ENCODE peak calls at places on chromosomes 2 and 18, in ten cellular contexts. One of them, this sample, is unnamed.

GRCh38 chr2:110770308-110770695 is 37.9 kb downstream of the ACOXL start:
- DNase-seq in left ventricle myocardium inferior: peak; percentile 44
- DNase-seq in IMR-90: no peak
- DNase-seq in lower lobe of right lung: no peak
- DNase-seq in psoas muscle: no peak
- DNase-seq in dorsolateral prefrontal cortex: no peak
- DNase-seq in stomach: no peak
- DNase-seq in OCI-LY7: no peak
- DNase-seq in brain microvascular endothelial cell: no peak
- DNase-seq in body of pancreas: no peak
- DNase-seq in this sample: peak; percentile 49

GRCh38 chr2:5453648-5454390 is 238.4 kb upstream of the SOX11 start:
- DNase-seq in left ventricle myocardium inferior: no peak
- DNase-seq in IMR-90: peak; percentile 31
- DNase-seq in lower lobe of right lung: no peak
- DNase-seq in psoas muscle: no peak
- DNase-seq in dorsolateral prefrontal cortex: no peak
- DNase-seq in stomach: no peak
- DNase-seq in OCI-LY7: no peak
- DNase-seq in brain microvascular endothelial cell: peak; percentile 80
- DNase-seq in body of pancreas: no peak
- DNase-seq in this sample: no peak

GRCh38 chr2:178681081-178681480 is 126.1 kb downstream of the TTN start:
- DNase-seq in left ventricle myocardium inferior: no peak
- DNase-seq in IMR-90: no peak
- DNase-seq in lower lobe of right lung: no peak
- DNase-seq in psoas muscle: no peak
- DNase-seq in dorsolateral prefrontal cortex: no peak
- DNase-seq in stomach: no peak
- DNase-seq in OCI-LY7: no peak
- DNase-seq in brain microvascular endothelial cell: no peak
- DNase-seq in body of pancreas: no peak
- DNase-seq in this sample: no peak

GRCh38 chr2:15939854-15940660 is at the start of gene MYCN:
- DNase-seq in left ventricle myocardium inferior: peak; percentile 43
- DNase-seq in IMR-90: no peak
- DNase-seq in lower lobe of right lung: no peak
- DNase-seq in psoas muscle: peak; percentile 58
- DNase-seq in dorsolateral prefrontal cortex: peak; percentile 80
- DNase-seq in stomach: peak; percentile 69
- DNase-seq in OCI-LY7: peak; percentile 15
- DNase-seq in brain microvascular endothelial cell: peak; percentile 11
- DNase-seq in body of pancreas: no peak
- DNase-seq in this sample: peak; percentile 27

GRCh38 chr2:113850687-113851086 is 39.2 kb upstream of the ACTR3 start:
- DNase-seq in left ventricle myocardium inferior: no peak
- DNase-seq in IMR-90: no peak
- DNase-seq in lower lobe of right lung: no peak
- DNase-seq in psoas muscle: no peak
- DNase-seq in dorsolateral prefrontal cortex: no peak
- DNase-seq in stomach: no peak
- DNase-seq in OCI-LY7: no peak
- DNase-seq in brain microvascular endothelial cell: no peak
- DNase-seq in body of pancreas: no peak
- DNase-seq in this sample: no peak

GRCh38 chr2:136328396-136328795 is 210.4 kb upstream of the CXCR4 start:
- DNase-seq in left ventricle myocardium inferior: no peak
- DNase-seq in IMR-90: no peak
- DNase-seq in lower lobe of right lung: no peak
- DNase-seq in psoas muscle: no peak
- DNase-seq in dorsolateral prefrontal cortex: no peak
- DNase-seq in stomach: no peak
- DNase-seq in OCI-LY7: no peak
- DNase-seq in brain microvascular endothelial cell: no peak
- DNase-seq in body of pancreas: no peak
- DNase-seq in this sample: no peak

GRCh38 chr2:9360701-9361100 is 62.6 kb downstream of the ITGB1BP1 start:
- DNase-seq in left ventricle myocardium inferior: no peak
- DNase-seq in IMR-90: no peak
- DNase-seq in lower lobe of right lung: no peak
- DNase-seq in psoas muscle: no peak
- DNase-seq in dorsolateral prefrontal cortex: no peak
- DNase-seq in stomach: no peak
- DNase-seq in OCI-LY7: no peak
- DNase-seq in brain microvascular endothelial cell: no peak
- DNase-seq in body of pancreas: no peak
- DNase-seq in this sample: no peak

GRCh38 chr18:57427429-57428181 is 7.6 kb upstream of the ONECUT2 start:
- DNase-seq in left ventricle myocardium inferior: no peak
- DNase-seq in IMR-90: no peak
- DNase-seq in lower lobe of right lung: no peak
- DNase-seq in psoas muscle: no peak
- DNase-seq in dorsolateral prefrontal cortex: no peak
- DNase-seq in stomach: no peak
- DNase-seq in OCI-LY7: no peak
- DNase-seq in brain microvascular endothelial cell: no peak
- DNase-seq in body of pancreas: no peak
- DNase-seq in this sample: no peak

GRCh38 chr18:62964432-62964831 is 249.1 kb downstream of the PHLPP1 start:
- DNase-seq in left ventricle myocardium inferior: no peak
- DNase-seq in IMR-90: no peak
- DNase-seq in lower lobe of right lung: no peak
- DNase-seq in psoas muscle: no peak
- DNase-seq in dorsolateral prefrontal cortex: no peak
- DNase-seq in stomach: no peak
- DNase-seq in OCI-LY7: no peak
- DNase-seq in brain microvascular endothelial cell: no peak
- DNase-seq in body of pancreas: no peak
- DNase-seq in this sample: no peak

GRCh38 chr2:102886216-102886893 is 124.5 kb downstream of the TMEM182 start:
- DNase-seq in left ventricle myocardium inferior: no peak
- DNase-seq in IMR-90: no peak
- DNase-seq in lower lobe of right lung: no peak
- DNase-seq in psoas muscle: no peak
- DNase-seq in dorsolateral prefrontal cortex: no peak
- DNase-seq in stomach: no peak
- DNase-seq in OCI-LY7: no peak
- DNase-seq in brain microvascular endothelial cell: no peak
- DNase-seq in body of pancreas: no peak
- DNase-seq in this sample: no peak

GRCh38 chr2:26649992-26650712 is 9.0 kb upstream of the CIB4 start:
- DNase-seq in left ventricle myocardium inferior: no peak
- DNase-seq in IMR-90: no peak
- DNase-seq in lower lobe of right lung: no peak
- DNase-seq in psoas muscle: no peak
- DNase-seq in dorsolateral prefrontal cortex: no peak
- DNase-seq in stomach: peak; percentile 13
- DNase-seq in OCI-LY7: no peak
- DNase-seq in brain microvascular endothelial cell: no peak
- DNase-seq in body of pancreas: no peak
- DNase-seq in this sample: no peak

GRCh38 chr2:112032615-112033457 is 22.2 kb upstream of the TMEM87B start:
- DNase-seq in left ventricle myocardium inferior: no peak
- DNase-seq in IMR-90: peak; percentile 71
- DNase-seq in lower lobe of right lung: no peak
- DNase-seq in psoas muscle: no peak
- DNase-seq in dorsolateral prefrontal cortex: no peak
- DNase-seq in stomach: peak; percentile 45
- DNase-seq in OCI-LY7: no peak
- DNase-seq in brain microvascular endothelial cell: peak; percentile 73
- DNase-seq in body of pancreas: peak; percentile 37
- DNase-seq in this sample: peak; percentile 41

GRCh38 chr2:186530314-186530713 is 44.3 kb downstream of the ZC3H15 start:
- DNase-seq in left ventricle myocardium inferior: no peak
- DNase-seq in IMR-90: no peak
- DNase-seq in lower lobe of right lung: no peak
- DNase-seq in psoas muscle: no peak
- DNase-seq in dorsolateral prefrontal cortex: no peak
- DNase-seq in stomach: no peak
- DNase-seq in OCI-LY7: no peak
- DNase-seq in brain microvascular endothelial cell: no peak
- DNase-seq in body of pancreas: no peak
- DNase-seq in this sample: no peak
- H3K4me3 ChIP-seq in left ventricle myocardium inferior: no peak overlapping the region
- H3K4me3 ChIP-seq in IMR-90: no peak overlapping the region
- H3K4me3 ChIP-seq in lower lobe of right lung: no peak overlapping the region
- H3K4me3 ChIP-seq in psoas muscle: no peak overlapping the region
- H3K4me3 ChIP-seq in dorsolateral prefrontal cortex: no peak overlapping the region
- H3K4me3 ChIP-seq in stomach: no peak overlapping the region
- H3K4me3 ChIP-seq in OCI-LY7: no peak overlapping the region
- H3K4me3 ChIP-seq in brain microvascular endothelial cell: no peak overlapping the region
- H3K4me3 ChIP-seq in body of pancreas: no peak overlapping the region
- H3K4me3 ChIP-seq in this sample: no peak overlapping the region

GRCh38 chr2:240568678-240569522 is 616 bp downstream of the RNPEPL1 start:
- DNase-seq in left ventricle myocardium inferior: peak; percentile 78
- DNase-seq in IMR-90: peak; percentile 64
- DNase-seq in lower lobe of right lung: peak; percentile 83
- DNase-seq in psoas muscle: peak; percentile 87
- DNase-seq in dorsolateral prefrontal cortex: peak; percentile 60
- DNase-seq in stomach: peak; percentile 74
- DNase-seq in OCI-LY7: peak; percentile 80
- DNase-seq in brain microvascular endothelial cell: no peak
- DNase-seq in body of pancreas: peak; percentile 77
- DNase-seq in this sample: peak; percentile 50
- H3K27ac ChIP-seq in left ventricle myocardium inferior: peak overlapping the region; percentile 96
- H3K27ac ChIP-seq in IMR-90: peak overlapping the region; percentile 46
- H3K27ac ChIP-seq in lower lobe of right lung: peak overlapping the region; percentile 84
- H3K27ac ChIP-seq in psoas muscle: peak overlapping the region; percentile 79
- H3K27ac ChIP-seq in dorsolateral prefrontal cortex: peak overlapping the region; percentile 78
- H3K27ac ChIP-seq in stomach: peak overlapping the region; percentile 82
- H3K27ac ChIP-seq in OCI-LY7: peak overlapping the region; percentile 57
- H3K27ac ChIP-seq in brain microvascular endothelial cell: no peak overlapping the region
- H3K27ac ChIP-seq in body of pancreas: peak overlapping the region; percentile 77
- H3K27ac ChIP-seq in this sample: peak overlapping the region; percentile 72

GRCh38 chr2:233487748-233488345 is 78.7 kb downstream of the USP40 start:
- DNase-seq in left ventricle myocardium inferior: no peak
- DNase-seq in IMR-90: peak; percentile 4
- DNase-seq in lower lobe of right lung: no peak
- DNase-seq in psoas muscle: no peak
- DNase-seq in dorsolateral prefrontal cortex: no peak
- DNase-seq in stomach: no peak
- DNase-seq in OCI-LY7: no peak
- DNase-seq in brain microvascular endothelial cell: no peak
- DNase-seq in body of pancreas: no peak
- DNase-seq in this sample: no peak
- H3K4me3 ChIP-seq in left ventricle myocardium inferior: no peak overlapping the region
- H3K4me3 ChIP-seq in IMR-90: no peak overlapping the region
- H3K4me3 ChIP-seq in lower lobe of right lung: no peak overlapping the region
- H3K4me3 ChIP-seq in psoas muscle: no peak overlapping the region
- H3K4me3 ChIP-seq in dorsolateral prefrontal cortex: no peak overlapping the region
- H3K4me3 ChIP-seq in stomach: no peak overlapping the region
- H3K4me3 ChIP-seq in OCI-LY7: no peak overlapping the region
- H3K4me3 ChIP-seq in brain microvascular endothelial cell: no peak overlapping the region
- H3K4me3 ChIP-seq in body of pancreas: no peak overlapping the region
- H3K4me3 ChIP-seq in this sample: no peak overlapping the region

DNA sequence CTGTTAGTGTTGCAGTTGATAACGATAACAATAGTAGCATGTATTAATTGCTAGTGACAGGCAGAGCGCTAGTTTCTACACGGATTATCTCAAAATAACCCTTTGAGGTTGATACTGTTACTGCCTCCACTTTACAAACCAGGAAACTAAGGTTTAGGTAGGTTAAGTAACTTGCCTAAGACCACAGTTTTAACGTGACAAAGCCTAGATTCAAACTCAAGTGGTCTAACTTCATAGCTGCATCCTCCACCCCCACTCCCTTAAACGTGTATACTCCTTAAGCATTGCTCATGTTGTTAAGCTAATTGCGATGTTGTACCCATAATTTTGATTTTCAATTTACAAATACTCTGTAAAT is 1.2 kb downstream of the ME2 start:
- DNase-seq in left ventricle myocardium inferior: no peak
- DNase-seq in IMR-90: no peak
- DNase-seq in lower lobe of right lung: no peak
- DNase-seq in psoas muscle: no peak
- DNase-seq in dorsolateral prefrontal cortex: no peak
- DNase-seq in stomach: no peak
- DNase-seq in OCI-LY7: peak; percentile 19
- DNase-seq in brain microvascular endothelial cell: no peak
- DNase-seq in body of pancreas: no peak
- DNase-seq in this sample: no peak
- H3K27ac ChIP-seq in left ventricle myocardium inferior: peak overlapping the region; percentile 95
- H3K27ac ChIP-seq in IMR-90: no peak overlapping the region
- H3K27ac ChIP-seq in lower lobe of right lung: no peak overlapping the region
- H3K27ac ChIP-seq in psoas muscle: no peak overlapping the region
- H3K27ac ChIP-seq in dorsolateral prefrontal cortex: no peak overlapping the region
- H3K27ac ChIP-seq in stomach: peak overlapping the region; percentile 97
- H3K27ac ChIP-seq in OCI-LY7: peak overlapping the region; percentile 76
- H3K27ac ChIP-seq in brain microvascular endothelial cell: no peak overlapping the region
- H3K27ac ChIP-seq in body of pancreas: no peak overlapping the region
- H3K27ac ChIP-seq in this sample: peak overlapping the region; percentile 91

DNA sequence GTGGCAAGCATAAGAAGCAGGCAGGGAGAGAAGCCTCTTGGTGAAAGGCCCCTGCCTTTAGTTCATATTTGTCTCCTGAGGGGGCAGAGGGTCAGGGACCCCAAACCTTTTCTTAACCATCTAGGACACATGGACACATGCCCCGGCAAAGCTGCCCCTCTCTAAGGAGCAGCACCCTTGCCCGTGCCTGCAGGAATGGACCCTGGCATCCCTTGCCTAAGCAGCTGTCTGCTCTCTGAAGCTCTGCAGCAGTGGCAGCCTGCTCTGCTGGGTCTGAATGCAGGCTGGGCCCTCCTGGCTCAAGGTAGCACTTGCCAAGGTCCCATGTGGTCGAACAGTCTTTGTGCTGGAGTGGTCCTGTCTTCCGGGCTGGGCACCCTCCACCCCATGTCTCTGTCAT is 174.4 kb downstream of the CELF4 start:
- DNase-seq in left ventricle myocardium inferior: no peak
- DNase-seq in IMR-90: no peak
- DNase-seq in lower lobe of right lung: no peak
- DNase-seq in psoas muscle: no peak
- DNase-seq in dorsolateral prefrontal cortex: no peak
- DNase-seq in stomach: no peak
- DNase-seq in OCI-LY7: no peak
- DNase-seq in brain microvascular endothelial cell: no peak
- DNase-seq in body of pancreas: no peak
- DNase-seq in this sample: no peak
- H3K4me3 ChIP-seq in left ventricle myocardium inferior: no peak overlapping the region
- H3K4me3 ChIP-seq in IMR-90: no peak overlapping the region
- H3K4me3 ChIP-seq in lower lobe of right lung: no peak overlapping the region
- H3K4me3 ChIP-seq in psoas muscle: no peak overlapping the region
- H3K4me3 ChIP-seq in dorsolateral prefrontal cortex: no peak overlapping the region
- H3K4me3 ChIP-seq in stomach: no peak overlapping the region
- H3K4me3 ChIP-seq in OCI-LY7: no peak overlapping the region
- H3K4me3 ChIP-seq in brain microvascular endothelial cell: no peak overlapping the region
- H3K4me3 ChIP-seq in body of pancreas: no peak overlapping the region
- H3K4me3 ChIP-seq in this sample: no peak overlapping the region